ENCODE peak calls at places on chromosomes 7 and 10, in five cellular contexts. I is SK-N-SH, N is brain microvascular endothelial cell, H is upper lobe of right lung, L is coronary artery. Z is an unnamed sample.
A peak's percentile ranks its signal among the peaks of the same experiment; 100 is the strongest.

GRCh38 chr7:108094933-108095710 is 35.0 kb downstream of the LAMB4 start:
- DNase-seq in N (peak; percentile 89), H (no peak), L (no peak), I (peak; percentile 31), Z (no peak)

GRCh38 chr10:3091346-3091787 is 24.0 kb downstream of the PFKP start:
- DNase-seq in H (peak; percentile 81), N (peak; percentile 95), L (no peak), I (no peak), Z (no peak)

GRCh38 chr7:22121702-22122474 is 176.2 kb upstream of the CDCA7L start:
- DNase-seq in L (no peak), I (no peak), N (peak; percentile 45), H (no peak), Z (peak; percentile 34)

GRCh38 chr7:142961595-142961972 is 579 bp downstream of the KEL start:
- DNase-seq in N (no peak), L (no peak), H (no peak), I (no peak), Z (no peak)

GRCh38 chr10:42943025-42943818 is 133.6 kb upstream of the RET start:
- DNase-seq in L (peak; percentile 40), N (no peak), H (peak; percentile 48), I (no peak), Z (peak; percentile 74)

GRCh38 chr7:68041559-68041958 is 1044.9 kb downstream of the TYW1 start:
- DNase-seq in N (no peak), L (no peak), H (no peak), I (no peak), Z (no peak)

GRCh38 chr7:95609277-95609971 is 13.1 kb upstream of the PDK4 start:
- DNase-seq in I (no peak), L (no peak), N (peak; percentile 36), H (no peak), Z (no peak)

GRCh38 chr10:30594077-30594476 is 35.5 kb downstream of the LYZL2 start:
- DNase-seq in N (no peak), L (no peak), I (no peak), H (no peak), Z (peak; percentile 56)

GRCh38 chr10:113108180-113108835 is 158.3 kb downstream of the TCF7L2 start:
- DNase-seq in I (peak; percentile 53), H (peak; percentile 73), N (no peak), L (no peak), Z (no peak)

GRCh38 chr7:131882321-131882720 is 325.9 kb upstream of the PODXL start:
- DNase-seq in L (peak; percentile 3), H (no peak), I (no peak), N (no peak), Z (no peak)

GRCh38 chr10:74909665-74910064 is 83.3 kb downstream of the KAT6B start:
- DNase-seq in H (no peak), N (peak; percentile 6), I (no peak), L (no peak), Z (no peak)

GRCh38 chr7:129969881-129970446 is 17.2 kb upstream of the UBE2H start:
- DNase-seq in N (peak; percentile 67), L (no peak), I (no peak), H (no peak), Z (no peak)

GRCh38 chr7:1691601-1692499 is 21.8 kb downstream of the ELFN1 start:
- DNase-seq in N (no peak), I (peak; percentile 18), H (peak; percentile 53), L (peak; percentile 73), Z (no peak)

GRCh38 chr10:15571570-15571969 is 148.2 kb downstream of the ITGA8 start:
- DNase-seq in N (peak; percentile 66), H (no peak), L (no peak), I (no peak), Z (no peak)

GRCh38 chr10:131244836-131245235 is 66.7 kb downstream of the TCERG1L start:
- DNase-seq in N (no peak), L (no peak), H (peak; percentile 49), I (no peak), Z (no peak)

GRCh38 chr10:110259317-110259716 is 45.4 kb downstream of the SMNDC1 start:
- DNase-seq in N (no peak), H (no peak), L (no peak), I (no peak), Z (no peak)

GRCh38 chr10:110263164-110263563 is 41.6 kb downstream of the SMNDC1 start:
- DNase-seq in H (no peak), N (no peak), I (no peak), L (no peak), Z (no peak)

GRCh38 chr10:110260746-110261477 is 43.8 kb downstream of the SMNDC1 start:
- DNase-seq in L (no peak), H (no peak), N (no peak), I (no peak), Z (no peak)

GRCh38 chr10:110254467-110254866 is 47.1 kb downstream of the MXI1 start:
- DNase-seq in I (no peak), N (no peak), H (no peak), L (no peak), Z (no peak)

DNA sequence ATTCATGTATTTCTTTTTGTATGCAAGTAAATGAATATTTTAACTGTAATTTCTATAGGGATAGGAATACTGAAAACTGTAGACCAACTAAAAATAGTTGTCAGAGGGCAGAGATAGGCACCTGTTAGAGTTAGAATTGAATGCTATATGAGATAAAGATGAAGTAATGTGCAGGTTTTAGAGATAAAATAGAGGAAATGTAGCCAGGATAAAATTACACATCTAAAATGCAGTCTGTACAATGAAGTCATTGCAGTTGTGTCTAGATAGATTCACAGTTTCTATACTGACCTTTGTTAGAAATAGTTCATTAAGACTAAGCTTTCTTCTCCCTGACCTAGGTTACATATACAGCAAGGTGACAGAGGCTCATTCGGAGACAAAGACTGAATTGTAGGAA is 46.2 kb downstream of the SMNDC1 start:
- DNase-seq in L (no peak), I (no peak), N (no peak), H (no peak), Z (no peak)
- TF ChIP-seq CTCF in L (no peak), I (no peak), N (no peak), H (no peak), Z (no peak)

DNA sequence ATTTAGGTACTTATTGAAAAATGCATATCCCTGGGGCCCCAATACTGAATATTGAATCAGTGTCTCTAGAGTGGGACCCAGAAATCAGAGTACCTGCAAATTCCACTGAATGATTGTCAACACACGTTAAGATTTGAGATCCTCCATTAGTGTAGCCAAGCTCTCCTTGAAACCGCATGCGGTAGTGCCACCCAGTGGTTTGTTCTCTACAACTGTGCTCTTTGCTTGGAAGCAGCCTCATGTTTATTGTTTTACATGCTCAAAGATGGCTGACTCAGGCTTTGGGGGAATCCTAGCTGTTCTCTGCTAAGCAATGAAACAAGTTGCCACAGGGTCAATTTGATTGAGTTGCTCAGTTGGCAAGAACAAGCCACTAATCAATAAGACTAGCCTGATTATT is 340.2 kb upstream of the CELF2 start:
- DNase-seq in N (peak; percentile 80), H (peak; percentile 74), L (no peak), I (peak; percentile 10), Z (no peak)
- TF ChIP-seq CTCF in N (peak; percentile 65), H (peak; percentile 59), L (peak; percentile 24), I (no peak), Z (peak; percentile 68)

GRCh38 chr10:11285171-11285570 is 267.5 kb downstream of the CELF2 start:
- DNase-seq in N (no peak), L (peak; percentile 31), H (no peak), I (no peak), Z (peak; percentile 46)
- TF ChIP-seq CTCF in N (peak; percentile 26), L (no peak), H (no peak), I (no peak), Z (no peak)

DNA sequence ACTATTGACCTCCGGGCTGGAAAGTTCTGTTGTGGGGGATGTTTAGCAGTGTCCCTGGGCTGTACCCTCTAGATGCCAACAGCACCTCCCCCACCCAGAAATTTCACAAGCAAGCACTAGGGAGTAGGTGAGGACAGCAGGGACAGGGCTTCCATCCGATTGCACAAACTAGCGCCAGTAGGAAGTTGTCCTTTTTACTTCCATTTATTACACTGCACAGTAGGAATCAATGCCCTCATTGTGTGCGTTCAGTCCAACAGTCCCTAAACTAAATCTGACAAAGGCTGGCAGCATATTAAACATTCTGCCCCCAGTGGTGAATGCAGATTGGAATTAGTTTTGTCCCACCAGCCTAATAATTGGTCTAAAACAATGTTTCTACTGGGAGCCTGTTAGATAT is 6.4 kb upstream of the SOSTDC1 start:
- DNase-seq in I (no peak), L (no peak), H (no peak), N (no peak), Z (no peak)
- TF ChIP-seq CTCF in I (peak; percentile 12), L (no peak), H (no peak), N (peak; percentile 19), Z (no peak)

DNA sequence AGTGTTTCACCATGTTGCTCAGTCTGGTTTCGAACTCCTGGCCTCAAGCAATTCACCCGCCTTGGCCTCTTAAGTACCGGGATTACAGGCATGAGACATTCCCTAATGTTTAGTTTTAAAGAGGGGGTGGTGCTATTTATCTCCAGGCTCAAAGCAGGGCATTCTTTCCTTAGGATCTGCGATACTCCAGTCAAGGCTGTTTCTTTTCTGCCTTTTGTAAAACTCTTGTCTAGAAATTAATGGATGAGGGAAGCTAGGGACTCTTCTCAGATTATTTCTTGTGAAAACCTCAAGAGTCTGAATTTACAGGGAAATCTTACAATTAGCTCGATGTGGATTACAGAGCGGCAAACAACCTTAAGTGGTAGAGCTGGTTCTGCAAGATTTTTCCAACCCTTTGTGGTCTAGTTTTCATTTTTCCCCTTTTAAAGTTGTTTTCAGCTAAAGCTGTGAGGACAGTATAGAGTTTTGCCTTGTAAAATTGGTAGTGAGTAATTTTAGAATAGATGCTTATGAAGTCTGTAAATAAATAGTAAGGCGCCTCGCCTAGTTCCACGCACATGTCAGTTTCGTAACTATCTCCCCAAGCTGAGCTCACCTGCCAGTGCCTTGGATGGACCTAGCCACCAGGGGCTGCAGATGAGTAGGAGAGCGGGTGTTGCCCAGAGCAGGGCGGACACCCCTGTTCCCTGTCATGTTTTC is 53.1 kb downstream of the CUX1 start:
- DNase-seq in I (peak; percentile 54), L (no peak), H (no peak), N (no peak), Z (no peak)
- TF ChIP-seq CTCF in I (peak; percentile 32), L (no peak), H (peak; percentile 18), N (peak; percentile 41), Z (no peak)

DNA sequence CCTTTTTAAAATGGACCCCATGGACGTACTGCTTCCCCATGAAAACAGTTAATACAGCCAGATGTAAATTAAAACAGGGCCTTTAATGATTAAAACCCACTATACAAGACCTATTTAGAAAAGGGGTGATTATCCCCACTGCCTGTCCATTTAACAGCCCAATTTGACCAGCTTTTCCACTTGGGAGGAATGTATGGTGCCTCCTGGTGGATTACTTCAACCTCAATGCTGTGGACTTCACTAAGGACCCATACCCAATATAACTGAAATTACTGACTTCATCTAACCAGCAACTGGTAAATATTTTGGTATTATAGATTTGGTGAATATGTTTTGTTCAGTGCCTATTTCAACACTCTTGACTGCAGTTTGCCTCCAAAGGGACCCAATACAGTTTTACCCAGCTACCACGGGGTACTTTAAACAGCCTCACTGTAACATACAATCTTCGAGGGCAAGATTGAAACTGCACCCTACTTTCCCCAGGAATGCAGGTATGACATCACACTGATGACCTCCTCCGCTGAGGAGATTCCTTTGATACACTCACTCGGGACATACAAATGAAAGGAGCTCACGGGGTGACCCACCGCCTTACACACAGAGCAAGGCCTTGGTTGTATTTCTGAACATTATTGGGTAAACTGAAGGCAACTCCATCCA is 192.8 kb downstream of the DNAJC1 start:
- DNase-seq in L (no peak), I (no peak), H (no peak), N (no peak), Z (no peak)
- TF ChIP-seq CTCF in L (no peak), I (no peak), H (no peak), N (no peak), Z (no peak)

Z was measured in osteocyte.